ENCODE peak calls at places on chromosomes 13 and 19, in four cellular contexts. H is H1, K is GM12891, P is GM12878. E is an unnamed sample.

GRCh38 chr19:46068345-46069258 is 27.8 kb upstream of the IGFL4 start:
- DNase-seq in H (no peak), P (no peak), K (no peak), E (no peak)

GRCh38 chr19:45075215-45076028 is 856 bp downstream of the ZNF296 start:
- DNase-seq in P (peak; percentile 80), H (peak; percentile 80), K (peak; percentile 82), E (peak; percentile 95)

GRCh38 chr19:50911206-50912101 is at the start of gene KLK4:
- DNase-seq in K (no peak), P (no peak), H (no peak), E (no peak)

GRCh38 chr19:5172859-5173577 is 167.6 kb downstream of the PTPRS start:
- DNase-seq in H (no peak), K (no peak), P (no peak), E (no peak)

GRCh38 chr19:48635966-48636858 is 967 bp downstream of the DBP start:
- DNase-seq in P (no peak), H (peak; percentile 60), K (no peak), E (no peak)

GRCh38 chr13:90891329-90891728 is 456.2 kb upstream of the MIR17HG start:
- DNase-seq in P (no peak), H (no peak), K (no peak), E (no peak)

GRCh38 chr13:113553541-113554332 is 30.8 kb upstream of the TFDP1 start:
- DNase-seq in K (no peak), H (peak; percentile 39), P (no peak), E (no peak)

GRCh38 chr13:68748038-68748437 is 1359.6 kb upstream of the ATXN8OS start:
- DNase-seq in H (no peak), P (no peak), K (no peak), E (no peak)

GRCh38 chr13:99373436-99373835 is 66.2 kb upstream of the GPR183 start:
- DNase-seq in K (no peak), P (no peak), H (no peak), E (no peak)

GRCh38 chr19:18943465-18943864 is 2.4 kb upstream of the HOMER3 start:
- DNase-seq in K (no peak), H (no peak), P (no peak), E (no peak)

GRCh38 chr19:18940791-18941627 is at the start of gene HOMER3:
- DNase-seq in P (no peak), H (peak; percentile 85), K (peak; percentile 90), E (peak; percentile 90)

GRCh38 chr19:18939922-18940775 is 868 bp downstream of the HOMER3 start:
- DNase-seq in K (no peak), H (peak; percentile 88), P (no peak), E (no peak)

GRCh38 chr19:18942692-18943091 is 1.7 kb upstream of the HOMER3 start:
- DNase-seq in H (no peak), K (no peak), P (no peak), E (no peak)

DNA sequence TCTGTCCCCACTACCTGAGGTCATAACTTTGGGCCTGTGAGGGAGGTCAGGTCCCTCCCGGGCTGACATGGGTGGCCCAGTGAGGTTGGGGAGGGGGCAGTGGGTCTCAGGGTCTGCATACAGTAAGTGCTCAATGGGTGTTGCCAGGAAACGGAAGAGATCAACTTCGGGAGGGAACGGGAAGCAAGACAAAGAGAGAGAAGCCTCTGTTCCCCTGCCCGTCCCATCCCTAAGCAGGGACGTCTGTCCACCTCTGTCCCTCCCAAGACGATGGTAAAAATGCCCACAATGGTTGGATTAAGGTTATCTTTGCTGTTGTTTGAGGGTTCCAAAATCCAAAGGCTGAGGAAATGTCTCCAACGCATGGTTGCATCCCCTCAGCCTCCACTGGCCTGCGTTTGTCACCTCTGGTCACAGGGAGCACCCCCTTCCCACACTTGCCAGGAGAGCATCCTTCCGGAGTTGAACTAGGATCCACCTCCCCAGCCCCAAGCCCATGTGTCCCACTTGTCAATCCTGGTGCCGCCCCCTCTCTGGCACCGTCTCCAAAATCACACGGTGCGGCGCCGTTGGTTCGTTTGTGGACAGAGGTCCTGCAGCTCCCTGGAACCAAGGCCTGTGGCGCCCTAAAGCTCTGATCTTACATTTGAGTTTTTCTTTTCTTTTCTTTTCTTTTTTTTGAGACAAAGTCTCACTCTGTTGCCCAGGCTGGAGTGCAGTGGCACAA is 774 bp upstream of the HOMER3 start:
- DNase-seq in P (no peak), K (no peak), H (peak; percentile 59), E (no peak)
- TF ChIP-seq TAF1 in P (no peak), K (no peak), H (no peak), E (no peak)

GRCh38 chr13:94330552-94331071 is 148.9 kb downstream of the DCT start:
- DNase-seq in H (no peak), P (no peak), K (no peak), E (no peak)
- TF ChIP-seq POLR2AphosphoS5 in H (no peak), P (no peak), K (no peak), E (no peak)

GRCh38 chr13:38635030-38635429 is 51.8 kb upstream of the FREM2 start:
- DNase-seq in P (no peak), K (no peak), H (no peak), E (no peak)
- TF ChIP-seq TAF1 in P (no peak), K (no peak), H (no peak), E (no peak)

GRCh38 chr19:18224525-18225354 is 1.5 kb downstream of the PDE4C start:
- DNase-seq in H (peak; percentile 99), K (peak; percentile 98), P (peak; percentile 80), E (peak; percentile 94)
- TF ChIP-seq POLR2AphosphoS5 in H (no peak), K (no peak), P (no peak), E (no peak)

GRCh38 chr19:29278716-29279115 is 65.8 kb upstream of the UQCRFS1 start:
- DNase-seq in P (no peak), H (no peak), K (no peak), E (no peak)
- TF ChIP-seq TAF1 in P (no peak), H (no peak), K (no peak), E (no peak)

E was measured in GM12892.